ENCODE peak calls at places on chromosomes 11 and 22, in seven cellular contexts. V, A, L, F, I, R and P are unnamed samples.
A peak's percentile ranks its signal among the peaks of the same experiment; 100 is the strongest.

GRCh38 chr22:21449531-21450319 is 17.5 kb upstream of the TMEM191C start:
- DNase-seq in V (no peak), A (peak; percentile 60), L (peak; percentile 10), F (peak; percentile 68), I (no peak), R (no peak), P (peak; percentile 15)

GRCh38 chr11:7548659-7549283 is 35.0 kb downstream of the PPFIBP2 start:
- DNase-seq in V (no peak), A (no peak), L (peak; percentile 84), F (no peak), I (no peak), R (no peak), P (no peak)

GRCh38 chr11:32196137-32196536 is 105.3 kb downstream of the RCN1 start:
- DNase-seq in V (no peak), A (no peak), L (no peak), F (no peak), I (no peak), R (no peak), P (no peak)

GRCh38 chr11:204587-205109 is 2.6 kb downstream of the BET1L start:
- DNase-seq in V (no peak), A (no peak), L (no peak), F (peak; percentile 69), I (no peak), R (no peak), P (no peak)

GRCh38 chr11:31956310-31956709 is 134.6 kb upstream of the RCN1 start:
- DNase-seq in V (no peak), A (no peak), L (no peak), F (no peak), I (no peak), R (no peak), P (no peak)

GRCh38 chr11:96045622-96046456 is 121.9 kb upstream of the MTMR2 start:
- DNase-seq in V (no peak), A (no peak), L (peak; percentile 64), F (peak; percentile 72), I (peak; percentile 43), R (peak; percentile 47), P (peak; percentile 39)

GRCh38 chr11:77704029-77704428 is 66.4 kb upstream of the CLNS1A start:
- DNase-seq in V (no peak), A (no peak), L (no peak), F (no peak), I (no peak), R (no peak), P (no peak)

GRCh38 chr22:35399114-35399677 is 744 bp upstream of the MCM5 start:
- DNase-seq in V (no peak), A (no peak), L (no peak), F (peak; percentile 78), I (no peak), R (no peak), P (no peak)

GRCh38 chr11:103888541-103888951 is 147.9 kb upstream of the DDI1 start:
- DNase-seq in V (no peak), A (no peak), L (no peak), F (no peak), I (no peak), R (no peak), P (no peak)

GRCh38 chr11:13955971-13956421 is 6.5 kb upstream of the SPON1 start:
- DNase-seq in V (no peak), A (no peak), L (peak; percentile 52), F (no peak), I (peak; percentile 17), R (peak; percentile 44), P (peak; percentile 47)

GRCh38 chr11:106281455-106282173 is 204.2 kb downstream of the AASDHPPT start:
- DNase-seq in V (peak; percentile 47), A (no peak), L (no peak), F (no peak), I (no peak), R (no peak), P (no peak)

GRCh38 chr11:95571861-95572260 is 217.7 kb downstream of the FAM76B start:
- DNase-seq in V (no peak), A (no peak), L (no peak), F (no peak), I (no peak), R (no peak), P (no peak)

GRCh38 chr11:96798445-96798844 is 408.6 kb downstream of the JRKL start:
- DNase-seq in V (no peak), A (no peak), L (no peak), F (no peak), I (no peak), R (no peak), P (no peak)

GRCh38 chr11:126124284-126124683 is 61.6 kb upstream of the CDON start:
- DNase-seq in V (no peak), A (no peak), L (no peak), F (peak; percentile 10), I (no peak), R (no peak), P (no peak)

GRCh38 chr22:37014835-37015586 is 4.2 kb downstream of the TST start:
- DNase-seq in V (no peak), A (no peak), L (no peak), F (peak; percentile 37), I (no peak), R (no peak), P (no peak)

GRCh38 chr11:70210516-70210915 is 7.4 kb downstream of the FADD start:
- DNase-seq in V (no peak), A (no peak), L (no peak), F (no peak), I (no peak), R (no peak), P (no peak)

GRCh38 chr11:64060861-64061444 is 25.2 kb downstream of the FLRT1 start:
- DNase-seq in V (no peak), A (no peak), L (peak; percentile 83), F (no peak), I (no peak), R (no peak), P (peak; percentile 78)

GRCh38 chr22:20978419-20978818 is 3.7 kb upstream of the LZTR1 start:
- DNase-seq in V (no peak), A (no peak), L (no peak), F (no peak), I (no peak), R (no peak), P (no peak)

GRCh38 chr22:49450521-49450920 is 377.2 kb downstream of the BRD1 start:
- DNase-seq in V (no peak), A (no peak), L (peak; percentile 52), F (no peak), I (no peak), R (no peak), P (no peak)